ENCODE peak calls at places on chromosomes 13 and 19, in eight cellular contexts. N is psoas muscle, J is OCI-LY7, Z is Caco-2, X is AG04449, B is brain microvascular endothelial cell, V is epithelial cell of proximal tubule, W is adrenal gland. K is an unnamed sample.

GRCh38 chr13:113148940-113149503 is 9.4 kb upstream of the PROZ start:
- DNase-seq in V (no peak), Z (no peak), B (no peak), J (no peak), W (no peak), N (no peak), X (no peak), K (no peak)

GRCh38 chr13:32501058-32501457 is 37.5 kb downstream of the N4BP2L2 start:
- DNase-seq in J (no peak), Z (no peak), X (no peak), N (no peak), W (no peak), V (no peak), B (no peak), K (no peak)

GRCh38 chr13:109516196-109516595 is 270.2 kb downstream of the IRS2 start:
- DNase-seq in B (no peak), W (no peak), V (no peak), X (no peak), J (no peak), Z (no peak), N (no peak), K (no peak)

GRCh38 chr13:60797112-60797511 is 400.1 kb downstream of the TDRD3 start:
- DNase-seq in V (no peak), N (no peak), W (no peak), X (no peak), Z (no peak), J (no peak), B (no peak), K (no peak)

GRCh38 chr13:85254641-85255040 is 544.6 kb downstream of the SLITRK6 start:
- DNase-seq in V (no peak), N (no peak), W (no peak), Z (no peak), J (no peak), X (no peak), B (no peak), K (no peak)

GRCh38 chr13:49288458-49288857 is 40.7 kb downstream of the CDADC1 start:
- DNase-seq in B (no peak), Z (no peak), X (no peak), N (no peak), J (no peak), V (no peak), W (no peak), K (no peak)

GRCh38 chr19:43560687-43561086 is 14.6 kb downstream of the XRCC1 start:
- DNase-seq in J (no peak), X (no peak), Z (peak), B (peak), W (no peak), N (no peak), V (no peak), K (peak)

GRCh38 chr13:89751537-89751936 is 1596.0 kb upstream of the MIR17HG start:
- DNase-seq in Z (no peak), X (no peak), N (no peak), V (no peak), J (no peak), W (no peak), B (no peak), K (no peak)

GRCh38 chr13:65985632-65986031 is 1244.5 kb downstream of the PCDH9 start:
- DNase-seq in Z (peak), N (no peak), J (no peak), B (no peak), W (no peak), X (no peak), V (no peak), K (no peak)

GRCh38 chr13:58960909-58961308 is 1202.8 kb downstream of the DIAPH3 start:
- DNase-seq in J (peak), Z (no peak), N (no peak), V (no peak), W (no peak), X (no peak), B (no peak), K (peak)

GRCh38 chr13:55948175-55948574 is 1192.5 kb upstream of the PRR20A start:
- DNase-seq in V (no peak), B (no peak), Z (no peak), N (no peak), W (no peak), J (no peak), X (no peak), K (no peak)

GRCh38 chr13:42155251-42155650 is 106.8 kb downstream of the DGKH start:
- DNase-seq in X (no peak), N (no peak), B (no peak), Z (no peak), W (no peak), J (no peak), V (no peak), K (no peak)

GRCh38 chr19:46180701-46181385 is 32.8 kb downstream of the IGFL2 start:
- DNase-seq in Z (no peak), W (peak), N (no peak), X (no peak), V (no peak), J (no peak), B (peak), K (peak)

GRCh38 chr13:37869756-37870488 is at the start of gene TRPC4:
- DNase-seq in W (peak), B (peak), V (no peak), X (no peak), Z (peak), J (no peak), N (peak), K (no peak)

GRCh38 chr13:66312312-66313087 is 917.6 kb downstream of the PCDH9 start:
- DNase-seq in W (no peak), J (no peak), X (peak), Z (peak), V (no peak), N (no peak), B (peak), K (peak)

GRCh38 chr13:113996912-113997745 is 23.3 kb upstream of the C13orf46 start:
- DNase-seq in N (peak), W (no peak), V (no peak), J (no peak), Z (no peak), X (no peak), B (no peak), K (no peak)

GRCh38 chr19:13843104-13843921 is 33.6 kb upstream of the NANOS3 start:
- DNase-seq in W (peak), V (no peak), B (no peak), X (no peak), Z (peak), N (peak), J (no peak), K (no peak)

GRCh38 chr13:21567714-21568113 is 36.3 kb downstream of the MICU2 start:
- DNase-seq in Z (no peak), X (no peak), J (no peak), B (no peak), N (no peak), V (no peak), W (no peak), K (no peak)

GRCh38 chr19:14536926-14537692 is 7.7 kb downstream of the TECR start:
- DNase-seq in Z (peak), X (no peak), W (peak), V (no peak), B (peak), N (peak), J (peak), K (no peak)

GRCh38 chr19:14450168-14450874 is 17.2 kb downstream of the PKN1 start:
- DNase-seq in J (peak), X (no peak), B (peak), W (peak), N (no peak), Z (peak), V (no peak), K (no peak)

GRCh38 chr13:56735537-56735942 is 405.2 kb upstream of the PRR20A start:
- DNase-seq in Z (no peak), J (no peak), V (no peak), N (peak), W (no peak), B (no peak), X (no peak), K (no peak)

GRCh38 chr13:111209613-111210012 is 94.5 kb downstream of the ARHGEF7 start:
- DNase-seq in B (no peak), N (no peak), X (no peak), W (no peak), Z (no peak), V (no peak), J (no peak), K (no peak)

GRCh38 chr13:92719868-92720267 is 506.7 kb upstream of the GPC6 start:
- DNase-seq in V (no peak), N (no peak), W (no peak), J (no peak), X (no peak), Z (no peak), B (no peak), K (no peak)

GRCh38 chr19:40750035-40750284 is 317 bp downstream of the ACTMAP start:
- DNase-seq in W (no peak), J (no peak), Z (no peak), V (no peak), N (no peak), B (no peak), X (no peak), K (no peak)

GRCh38 chr13:33766724-33767123 is 51.2 kb upstream of the RFC3 start:
- DNase-seq in J (no peak), X (no peak), W (no peak), B (no peak), Z (no peak), N (no peak), V (no peak), K (no peak)

GRCh38 chr13:113448545-113448884 is 4.8 kb downstream of the ADPRHL1 start:
- DNase-seq in B (no peak), N (peak), Z (no peak), W (peak), V (no peak), X (no peak), J (peak), K (no peak)

GRCh38 chr13:95510950-95511349 is 41.6 kb upstream of the CLDN10 start:
- DNase-seq in B (no peak), X (no peak), W (no peak), V (no peak), N (no peak), J (no peak), Z (no peak), K (no peak)

GRCh38 chr19:45558399-45558878 is 26.2 kb downstream of the OPA3 start:
- DNase-seq in J (peak), V (no peak), N (no peak), W (peak), X (no peak), B (peak), Z (peak), K (no peak)

GRCh38 chr13:110109140-110109783 is 197.7 kb downstream of the COL4A1 start:
- DNase-seq in X (no peak), N (no peak), B (no peak), W (no peak), J (no peak), V (no peak), Z (no peak), K (no peak)

GRCh38 chr19:2787115-2787514 is 1.8 kb downstream of the THOP1 start:
- DNase-seq in B (no peak), N (no peak), V (no peak), Z (no peak), J (no peak), X (no peak), W (no peak), K (no peak)

GRCh38 chr19:2783781-2784145 is 690 bp upstream of the SGTA start:
- DNase-seq in V (no peak), J (no peak), W (no peak), B (no peak), Z (no peak), N (no peak), X (no peak), K (no peak)

GRCh38 chr19:2788237-2788636 is 2.9 kb downstream of the THOP1 start:
- DNase-seq in X (no peak), N (no peak), B (no peak), W (no peak), Z (no peak), V (no peak), J (no peak), K (no peak)

GRCh38 chr19:2782936-2783780 is at the start of gene SGTA:
- DNase-seq in N (peak), J (peak), W (peak), B (peak), X (peak), V (peak), Z (peak), K (peak)

GRCh38 chr19:2785244-2786000 is at the start of gene THOP1:
- DNase-seq in B (peak), Z (peak), N (peak), W (peak), V (peak), J (peak), X (peak), K (peak)
- H3K4me3 ChIP-seq in B (peak), Z (peak), N (peak), W (peak), V (peak), J (peak), X (peak), K (peak)

DNA sequence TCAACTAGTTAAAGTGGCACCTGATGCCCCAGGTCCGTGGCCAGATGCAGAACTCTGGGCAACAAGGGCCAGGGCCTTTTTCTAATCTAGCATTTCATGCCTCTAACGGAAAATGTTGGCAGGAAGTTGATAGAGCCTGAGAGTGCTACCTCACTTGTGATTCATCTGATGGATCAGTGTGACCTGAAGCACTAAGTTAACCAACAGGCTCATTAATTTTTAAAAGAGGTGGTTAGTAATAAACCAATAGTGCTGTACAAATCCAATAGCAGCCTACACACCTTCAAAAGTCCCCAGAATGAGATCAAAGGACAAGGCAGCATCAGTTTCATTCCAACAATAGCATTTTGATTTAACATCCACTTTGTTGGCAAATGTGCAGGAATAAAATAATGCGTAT is 19.0 kb downstream of the UBE2L5 start:
- DNase-seq in N (no peak), B (no peak), J (peak), X (no peak), V (peak), W (no peak), Z (no peak), K (no peak)
- H3K4me3 ChIP-seq in N (no peak), B (no peak), J (peak), X (no peak), V (no peak), W (no peak), Z (no peak), K (no peak)

GRCh38 chr13:99303863-99304521 is 3.2 kb downstream of the GPR183 start:
- DNase-seq in Z (no peak), J (no peak), W (no peak), X (no peak), V (no peak), B (no peak), N (no peak), K (no peak)
- H3K4me3 ChIP-seq in Z (no peak), J (no peak), W (no peak), X (no peak), V (no peak), B (no peak), N (no peak), K (no peak)

GRCh38 chr19:8512115-8512967 is 1.6 kb downstream of the ZNF414 start:
- DNase-seq in J (peak), W (no peak), N (no peak), Z (peak), X (no peak), B (no peak), V (no peak), K (no peak)
- H3K4me3 ChIP-seq in J (peak), W (no peak), N (peak), Z (peak), X (no peak), B (no peak), V (no peak), K (no peak)

GRCh38 chr19:33622809-33623511 is 1.2 kb downstream of the CHST8 start:
- DNase-seq in Z (no peak), V (no peak), J (no peak), N (no peak), X (no peak), W (no peak), B (no peak), K (no peak)

GRCh38 chr19:33620611-33621010 is 1.1 kb upstream of the CHST8 start:
- DNase-seq in X (no peak), B (no peak), W (no peak), J (no peak), V (no peak), Z (no peak), N (no peak), K (no peak)

GRCh38 chr19:33621811-33622504 is at the start of gene CHST8:
- DNase-seq in J (no peak), B (no peak), V (no peak), X (no peak), Z (peak), N (peak), W (no peak), K (no peak)

GRCh38 chr19:33622505-33622808 is 704 bp downstream of the CHST8 start:
- DNase-seq in B (no peak), N (no peak), Z (no peak), J (no peak), V (no peak), W (no peak), X (no peak), K (no peak)

DNA sequence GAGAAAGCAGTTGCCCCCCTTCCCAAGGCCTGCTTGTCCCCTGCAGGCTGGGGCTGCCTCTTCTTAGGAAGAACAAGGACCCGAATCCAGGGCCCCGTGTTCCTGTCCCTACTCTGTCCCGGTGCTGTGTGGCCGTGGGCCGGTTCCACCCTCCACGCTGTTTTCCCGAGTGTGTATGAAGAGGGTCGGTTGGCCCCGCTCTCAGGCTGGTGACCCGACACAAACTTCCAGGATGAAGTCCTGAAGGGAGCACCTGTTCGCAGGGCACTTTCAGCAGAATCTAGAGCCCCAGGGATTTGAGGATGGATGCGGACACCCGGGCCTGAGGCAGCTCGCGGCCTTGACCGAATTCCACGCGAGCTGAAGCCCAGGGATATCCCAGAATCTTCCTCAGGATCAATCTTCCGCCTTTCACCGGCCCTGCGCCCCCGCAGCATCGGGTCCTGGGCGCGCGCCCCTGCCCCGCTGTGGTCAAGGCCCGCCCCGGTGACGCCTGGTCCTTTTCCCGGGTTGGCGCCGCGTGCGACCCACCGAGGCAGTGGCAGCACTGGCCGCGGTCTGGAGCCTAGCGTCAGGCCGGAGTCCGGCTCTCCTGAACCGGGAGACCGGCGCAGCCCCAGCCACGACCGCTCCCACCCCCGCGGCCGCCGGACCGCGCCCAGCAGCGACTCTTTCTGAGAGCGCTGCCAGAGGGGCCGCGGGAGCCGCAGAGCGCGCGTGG is 528 bp upstream of the CHST8 start:
- DNase-seq in Z (no peak), V (no peak), J (no peak), N (no peak), X (no peak), W (no peak), B (no peak), K (no peak)
- H3K4me3 ChIP-seq in Z (peak), V (no peak), J (no peak), N (peak), X (no peak), W (peak), B (no peak), K (peak)

GRCh38 chr19:30386551-30387143 is 14.5 kb downstream of the ZNF536 start:
- DNase-seq in X (no peak), J (no peak), Z (no peak), N (no peak), W (no peak), V (no peak), B (no peak), K (no peak)

GRCh38 chr19:30385666-30386065 is 13.5 kb downstream of the ZNF536 start:
- DNase-seq in Z (no peak), N (no peak), V (no peak), J (no peak), W (no peak), B (no peak), X (no peak), K (no peak)

GRCh38 chr19:30388327-30388726 is 16.1 kb downstream of the ZNF536 start:
- DNase-seq in W (no peak), Z (no peak), X (no peak), V (no peak), N (no peak), B (no peak), J (no peak), K (no peak)

GRCh38 chr19:30387311-30388115 is 15.3 kb downstream of the ZNF536 start:
- DNase-seq in V (no peak), J (no peak), X (no peak), B (no peak), Z (no peak), N (no peak), W (peak), K (no peak)

DNA sequence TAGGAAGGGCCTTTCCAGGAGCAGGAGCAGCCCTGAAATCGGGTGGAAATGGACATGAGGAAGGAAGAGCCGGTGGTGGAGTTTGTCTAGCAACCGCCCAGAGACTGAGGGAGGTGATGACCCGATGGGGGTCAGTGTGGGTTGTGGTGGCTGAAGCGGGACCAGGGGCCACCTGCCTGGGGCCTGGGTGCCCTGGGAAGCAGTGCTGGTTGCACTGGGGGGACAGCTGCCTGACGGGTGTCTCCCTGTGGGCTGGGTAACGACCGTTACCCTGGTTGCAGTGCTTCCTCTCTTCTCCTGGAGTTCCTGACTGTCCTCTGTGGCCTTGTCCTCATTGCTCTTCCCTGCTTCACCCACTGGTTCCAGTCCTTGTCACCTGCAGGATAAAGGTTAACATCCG is 13.0 kb downstream of the ZNF536 start:
- DNase-seq in Z (no peak), X (no peak), N (no peak), J (no peak), V (no peak), W (no peak), B (no peak), K (no peak)
- H3K4me3 ChIP-seq in Z (no peak), X (no peak), N (no peak), J (no peak), V (no peak), W (no peak), B (no peak), K (no peak)